ENCODE peak calls at places on chromosomes 2 and 18, in four cellular contexts. Z is GM12878, Q is HepG2, K is K562. O is an unnamed sample.

GRCh38 chr2:177165731-177166711 is 46.6 kb upstream of the HNRNPA3 start:
- DNase-seq in Z (peak), Q (peak), K (peak), O (no peak)

GRCh38 chr18:55861266-55861665 is 273.3 kb upstream of the TCF4 start:
- DNase-seq in K (peak), Z (no peak), Q (no peak), O (peak)

GRCh38 chr2:154974041-154974440 is 275.5 kb downstream of the KCNJ3 start:
- DNase-seq in Z (no peak), Q (no peak), K (no peak), O (no peak)

GRCh38 chr18:79792096-79792987 is 5.4 kb upstream of the KCNG2 start:
- DNase-seq in Z (no peak), K (no peak), Q (no peak), O (no peak)

GRCh38 chr2:8225257-8225656 is 456.6 kb upstream of the ID2 start:
- DNase-seq in K (no peak), Q (no peak), Z (no peak), O (no peak)

GRCh38 chr18:50194623-50195532 is at the start of gene MYO5B:
- DNase-seq in K (peak), Q (peak), Z (no peak), O (peak)

GRCh38 chr2:45329045-45329677 is 281.9 kb downstream of the SRBD1 start:
- DNase-seq in Q (peak), K (peak), Z (no peak), O (no peak)

GRCh38 chr18:47204908-47205522 is 28.9 kb upstream of the IER3IP1 start:
- DNase-seq in K (peak), Q (peak), Z (no peak), O (peak)

GRCh38 chr2:80102026-80102425 is 202.5 kb downstream of the LRRTM1 start:
- DNase-seq in Q (no peak), K (no peak), Z (no peak), O (no peak)

GRCh38 chr18:23824704-23825103 is 135.5 kb downstream of the LAMA3 start:
- DNase-seq in Z (no peak), K (no peak), Q (no peak), O (no peak)

GRCh38 chr2:227761734-227762476 is 16.2 kb downstream of the SCYGR8 start:
- DNase-seq in Q (peak), Z (no peak), K (no peak), O (no peak)

GRCh38 chr2:237818066-237818473 is 19.5 kb downstream of the RBM44 start:
- DNase-seq in Q (no peak), Z (no peak), K (no peak), O (no peak)

GRCh38 chr2:112048887-112049286 is 6.2 kb upstream of the TMEM87B start:
- DNase-seq in Z (no peak), K (peak), Q (peak), O (peak)

GRCh38 chr2:119289642-119290041 is 66.0 kb downstream of the STEAP3 start:
- DNase-seq in Q (no peak), Z (no peak), K (no peak), O (no peak)

GRCh38 chr2:185208261-185208660 is 530.3 kb upstream of the FSIP2 start:
- DNase-seq in K (peak), Q (peak), Z (no peak), O (peak)

GRCh38 chr2:149650006-149650405 is 62.4 kb upstream of the MMADHC start:
- DNase-seq in Z (no peak), K (no peak), Q (no peak), O (no peak)

GRCh38 chr2:239012228-239012627 is 164.3 kb downstream of the TWIST2 start:
- DNase-seq in Z (no peak), K (no peak), Q (no peak), O (no peak)

GRCh38 chr2:190315273-190315672 is 4.4 kb downstream of the HIBCH start:
- DNase-seq in Q (no peak), K (no peak), Z (no peak), O (no peak)

GRCh38 chr2:38830546-38831159 is 45.1 kb downstream of the DHX57 start:
- DNase-seq in Q (no peak), Z (no peak), K (no peak), O (no peak)

GRCh38 chr18:21600526-21601410 is at the start of gene ESCO1:
- DNase-seq in K (peak), Q (peak), Z (peak), O (peak)

GRCh38 chr2:72694715-72695496 is 130.9 kb downstream of the EXOC6B start:
- DNase-seq in Z (no peak), K (peak), Q (peak), O (peak)

GRCh38 chr18:24544141-24544498 is 83.7 kb downstream of the HRH4 start:
- DNase-seq in K (peak), Q (peak), Z (no peak), O (peak)

GRCh38 chr2:59182249-59182648 is 941.1 kb upstream of the FANCL start:
- DNase-seq in Z (no peak), Q (peak), K (peak), O (peak)

GRCh38 chr2:44770221-44771187 is 171.0 kb upstream of the SIX3 start:
- DNase-seq in Z (no peak), Q (no peak), K (no peak), O (no peak)

GRCh38 chr2:33426666-33427231 is 49.7 kb upstream of the RASGRP3 start:
- DNase-seq in Z (no peak), Q (peak), K (peak), O (no peak)

GRCh38 chr2:232522014-232522854 is 2.0 kb downstream of the PRSS56 start:
- DNase-seq in Q (no peak), K (peak), Z (no peak), O (peak)

GRCh38 chr2:43519711-43520221 is 76.1 kb downstream of the THADA start:
- DNase-seq in Z (no peak), Q (no peak), K (no peak), O (no peak)

GRCh38 chr2:12287220-12287751 is 429.4 kb upstream of the TRIB2 start:
- DNase-seq in Q (no peak), Z (no peak), K (no peak), O (no peak)

GRCh38 chr2:32485399-32485798 is 128.6 kb downstream of the BIRC6 start:
- DNase-seq in Q (no peak), Z (no peak), K (no peak), O (no peak)

GRCh38 chr2:169796441-169796840 is 2.2 kb upstream of the SSB start:
- DNase-seq in Z (no peak), Q (no peak), K (no peak), O (no peak)

GRCh38 chr18:37450434-37451133 is 115.0 kb downstream of the CELF4 start:
- DNase-seq in Q (no peak), K (no peak), Z (no peak), O (no peak)

GRCh38 chr2:137772451-137772850 is 191.8 kb upstream of the HNMT start:
- DNase-seq in K (no peak), Q (no peak), Z (no peak), O (no peak)

GRCh38 chr2:238702276-238702675 is 145.6 kb upstream of the TWIST2 start:
- DNase-seq in K (no peak), Q (no peak), Z (no peak), O (no peak)

GRCh38 chr2:108189316-108189715 is 50.5 kb upstream of the SULT1C3 start:
- DNase-seq in Z (no peak), Q (no peak), K (no peak), O (no peak)

GRCh38 chr2:168119519-168120141 is 127.8 kb downstream of the STK39 start:
- DNase-seq in K (peak), Q (peak), Z (no peak), O (peak)

DNA sequence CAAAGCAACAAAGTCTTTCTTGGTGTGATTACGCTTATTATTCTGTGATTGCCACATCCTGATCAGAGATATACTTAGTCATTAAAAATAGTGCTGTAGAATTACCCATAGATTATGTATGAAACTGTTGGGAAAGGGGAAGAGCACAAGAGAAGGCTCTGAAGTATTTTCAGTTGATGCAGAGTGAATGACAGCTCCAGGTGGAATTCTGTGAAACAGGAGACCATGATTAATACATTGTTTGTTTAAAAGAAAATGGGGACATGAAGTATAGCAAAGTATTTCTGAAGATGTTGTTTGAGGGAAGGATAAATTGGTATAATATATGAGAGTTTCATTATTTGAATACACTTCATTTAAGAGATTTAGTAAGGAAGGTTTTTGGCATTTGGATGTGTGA is 307.6 kb upstream of the CDH20 start:
- DNase-seq in K (no peak), Q (no peak), Z (no peak), O (no peak)
- TF ChIP-seq FOXK2 in K (no peak), Q (no peak), Z (no peak), O (no peak)

GRCh38 chr18:7414459-7414858 is 152.7 kb upstream of the PTPRM start:
- DNase-seq in K (no peak), Z (no peak), Q (no peak), O (no peak)
- TF ChIP-seq FOXK2 in K (no peak), Z (no peak), Q (no peak), O (no peak)

GRCh38 chr18:8247700-8248099 is 361.5 kb upstream of the RAB12 start:
- DNase-seq in Z (no peak), Q (no peak), K (no peak), O (no peak)
- TF ChIP-seq FOXK2 in Z (no peak), Q (no peak), K (no peak), O (no peak)

DNA sequence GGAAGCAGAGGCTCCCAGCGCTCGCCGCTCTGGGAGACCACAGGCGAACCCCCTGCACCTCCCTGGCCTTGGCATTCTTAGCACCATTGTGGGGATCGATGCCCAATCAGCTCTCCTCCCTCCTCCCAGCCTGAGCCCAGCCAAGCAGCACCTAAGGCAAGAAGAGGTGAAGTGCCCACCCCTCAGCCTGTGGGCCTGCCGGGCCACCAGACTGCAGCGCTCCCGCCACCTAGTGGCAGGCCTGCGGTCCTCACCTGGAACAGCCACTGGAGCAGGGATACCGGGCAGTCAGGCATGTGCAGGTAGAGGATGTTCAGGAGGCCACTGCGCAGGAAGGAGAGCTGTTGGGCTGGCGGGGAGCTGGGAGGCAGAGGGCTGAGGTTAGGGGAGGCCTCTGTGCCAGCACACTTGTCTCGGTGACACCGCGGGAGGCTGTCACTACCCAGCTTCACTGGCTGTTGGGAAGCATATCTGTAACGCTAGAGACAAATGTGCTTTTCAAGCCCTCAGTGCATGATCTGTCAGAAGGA is 35.2 kb downstream of the FAM178B start:
- DNase-seq in Z (no peak), K (peak), Q (peak), O (peak)
- TF ChIP-seq FOXK2 in Z (no peak), K (no peak), Q (no peak), O (no peak)

GRCh38 chr18:36211612-36212065 is 24.3 kb downstream of the MOCOS start:
- DNase-seq in Q (no peak), Z (peak), K (peak), O (no peak)
- TF ChIP-seq FOXK2 in Q (no peak), Z (no peak), K (no peak), O (no peak)

GRCh38 chr2:54603796-54604195 is 119.7 kb upstream of the EML6 start:
- DNase-seq in K (no peak), Z (no peak), Q (no peak), O (no peak)

GRCh38 chr2:54606393-54606973 is 117.0 kb upstream of the EML6 start:
- DNase-seq in Q (no peak), K (no peak), Z (no peak), O (no peak)

GRCh38 chr2:54608224-54608623 is 115.2 kb upstream of the EML6 start:
- DNase-seq in Q (no peak), Z (no peak), K (no peak), O (no peak)

GRCh38 chr2:54604771-54605350 is 118.6 kb upstream of the EML6 start:
- DNase-seq in K (no peak), Q (no peak), Z (no peak), O (no peak)

DNA sequence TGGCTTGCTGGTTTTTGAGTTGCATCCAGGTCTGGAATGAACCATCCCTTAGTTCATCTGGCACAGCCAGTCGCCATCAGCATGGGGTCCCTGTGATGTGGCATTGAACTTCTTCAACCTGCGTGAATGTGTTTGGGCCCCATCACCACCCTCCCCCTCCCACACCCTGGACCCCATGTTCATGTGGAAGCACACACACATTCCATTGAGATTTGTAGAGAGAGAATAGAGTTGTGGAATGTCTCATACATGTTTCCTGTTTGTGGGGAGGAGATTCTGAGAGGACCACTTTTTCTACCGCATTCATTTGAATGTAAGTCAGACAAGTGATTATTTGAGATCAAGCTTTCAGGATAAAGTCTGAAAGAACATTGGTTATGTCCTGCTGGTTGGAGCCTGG is 117.6 kb upstream of the EML6 start:
- DNase-seq in K (no peak), Q (no peak), Z (no peak), O (no peak)
- TF ChIP-seq FOXK2 in K (no peak), Q (no peak), Z (no peak), O (no peak)

GRCh38 chr2:240997141-240997855 is 1.1 kb upstream of the SNED1 start:
- DNase-seq in Q (peak), Z (no peak), K (no peak), O (no peak)
- TF ChIP-seq FOXK2 in Q (no peak), Z (no peak), K (no peak), O (no peak)